ENCODE peak calls at places on chromosome 2, in nine cellular contexts. E is GM03348; S is SK-N-SH; V is substantia nigra; N is HS-27A; M is effector memory CD8-positive, alpha-beta T cell; K is M059J; W is skeletal muscle cell; F is AG09309. D is an unnamed sample.

GRCh38 chr2:165593081-165593480 is 123.6 kb downstream of the CSRNP3 start:
- DNase-seq in K (no peak), W (no peak), F (peak; percentile 27), E (no peak), M (no peak), V (no peak), N (no peak), S (no peak), D (no peak)

GRCh38 chr2:150610670-150611279 is 123.3 kb upstream of the RND3 start:
- DNase-seq in W (no peak), M (no peak), S (peak; percentile 14), V (no peak), N (no peak), K (peak; percentile 74), E (peak; percentile 44), F (no peak), D (no peak)

GRCh38 chr2:156818944-156819343 is 382.8 kb downstream of the GPD2 start:
- DNase-seq in M (no peak), W (peak; percentile 70), F (no peak), S (no peak), K (no peak), N (no peak), E (peak; percentile 5), V (no peak), D (no peak)

GRCh38 chr2:43436431-43436830 is 159.4 kb downstream of the THADA start:
- DNase-seq in K (no peak), F (no peak), E (no peak), W (no peak), S (no peak), M (no peak), N (no peak), V (no peak), D (no peak)

GRCh38 chr2:150097891-150098595 is 389.4 kb downstream of the RND3 start:
- DNase-seq in K (peak; percentile 8), M (no peak), W (no peak), S (no peak), N (no peak), V (no peak), F (peak; percentile 37), E (peak; percentile 53), D (no peak)

GRCh38 chr2:184877909-184878308 is 279.6 kb downstream of the ZNF804A start:
- DNase-seq in E (no peak), N (no peak), F (no peak), M (no peak), K (no peak), V (no peak), W (no peak), S (no peak), D (no peak)

GRCh38 chr2:114489143-114489542 is 46.7 kb downstream of the DPP10 start:
- DNase-seq in N (no peak), S (no peak), K (no peak), E (no peak), F (no peak), W (no peak), M (no peak), V (no peak), D (no peak)

GRCh38 chr2:102103992-102104871 is 38.3 kb upstream of the IL1R1 start:
- DNase-seq in W (peak; percentile 86), N (peak; percentile 48), S (no peak), M (no peak), F (peak; percentile 82), E (peak; percentile 70), K (peak; percentile 95), V (no peak), D (peak; percentile 66)

GRCh38 chr2:200336980-200337615 is 30.6 kb downstream of the SPATS2L start:
- DNase-seq in N (no peak), F (no peak), W (no peak), S (no peak), M (no peak), V (no peak), E (peak; percentile 26), K (peak; percentile 46), D (no peak)

GRCh38 chr2:144430722-144431163 is 89.2 kb downstream of the ZEB2 start:
- DNase-seq in K (no peak), S (peak; percentile 8), F (no peak), M (no peak), E (peak; percentile 24), W (peak; percentile 72), V (no peak), N (no peak), D (peak; percentile 72)

GRCh38 chr2:72439892-72440291 is 292.2 kb upstream of the CYP26B1 start:
- DNase-seq in K (no peak), M (no peak), N (no peak), E (no peak), V (no peak), S (no peak), W (no peak), F (no peak), D (no peak)

GRCh38 chr2:118197011-118197695 is 108.9 kb downstream of the INSIG2 start:
- DNase-seq in W (no peak), N (peak; percentile 35), V (no peak), M (no peak), S (peak; percentile 17), K (peak; percentile 12), E (peak; percentile 14), F (no peak), D (no peak)

GRCh38 chr2:189179607-189179979 is at the start of gene COL5A2:
- DNase-seq in V (no peak), M (no peak), S (no peak), E (peak; percentile 69), W (peak; percentile 82), F (peak; percentile 89), K (peak; percentile 90), N (peak; percentile 48), D (no peak)

GRCh38 chr2:70934981-70935380 is 719 bp upstream of the ATP6V1B1 start:
- DNase-seq in F (no peak), E (no peak), V (no peak), S (no peak), W (no peak), N (no peak), M (no peak), K (no peak), D (peak; percentile 40)

GRCh38 chr2:173291412-173291811 is 63.3 kb upstream of the CDCA7 start:
- DNase-seq in K (no peak), W (no peak), M (no peak), F (no peak), V (no peak), E (no peak), N (no peak), S (no peak), D (no peak)

GRCh38 chr2:12006841-12007240 is 260.4 kb downstream of the LPIN1 start:
- DNase-seq in V (no peak), S (no peak), F (no peak), W (no peak), K (peak; percentile 69), E (no peak), M (no peak), N (peak; percentile 89), D (no peak)

D was measured in natural killer cell treated with Interleukin-12 subunit alpha and Interleukin-12 subunit beta and Interleukin-15 and Interleukin-18, amount 100 ng/mL, for 72 hours.